ENCODE peak calls at places on chromosomes 6 and 20, in eight cellular contexts. T is CD4-positive, alpha-beta T cell; D is adrenal gland; V is psoas muscle; X is ovary; J is CD8-positive, alpha-beta T cell; K is CD8-positive, alpha-beta memory T cell; O is uterus. N is an unnamed sample.

GRCh38 chr20:4898282-4898681 is 103.0 kb downstream of the SLC23A2 start:
- DNase-seq in T (no peak), O (no peak), K (no peak), X (no peak), J (no peak), D (peak; percentile 95), V (peak; percentile 68), N (no peak)

GRCh38 chr20:15818651-15819071 is 754.6 kb downstream of the KIF16B start:
- DNase-seq in K (no peak), O (no peak), V (no peak), D (no peak), T (no peak), J (no peak), X (no peak), N (no peak)

GRCh38 chr6:2764610-2765165 is 505 bp upstream of the WRNIP1 start:
- DNase-seq in K (peak; percentile 74), D (peak; percentile 86), V (peak; percentile 61), O (peak; percentile 52), T (peak; percentile 57), X (no peak), J (peak; percentile 42), N (peak; percentile 81)

GRCh38 chr20:41148956-41149355 is 11.6 kb downstream of the PLCG1 start:
- DNase-seq in O (no peak), X (no peak), V (no peak), K (no peak), T (no peak), D (no peak), J (no peak), N (no peak)

GRCh38 chr20:9220874-9221547 is 152.1 kb downstream of the PLCB4 start:
- DNase-seq in V (no peak), D (no peak), X (no peak), T (no peak), O (no peak), J (no peak), K (no peak), N (no peak)

GRCh38 chr20:63626424-63627128 is at the start of gene GMEB2:
- DNase-seq in K (peak; percentile 65), T (peak; percentile 78), D (peak; percentile 82), V (peak; percentile 89), X (peak; percentile 84), O (peak; percentile 72), J (no peak), N (peak; percentile 89)

GRCh38 chr6:61809004-61809595 is 476.9 kb downstream of the KHDRBS2 start:
- DNase-seq in X (no peak), D (no peak), K (no peak), T (no peak), V (no peak), J (no peak), O (no peak), N (no peak)

GRCh38 chr20:42530855-42531674 is 658.6 kb downstream of the PTPRT start:
- DNase-seq in D (peak; percentile 56), T (no peak), J (no peak), V (no peak), K (no peak), O (no peak), X (no peak), N (no peak)

GRCh38 chr6:137738197-137738596 is 128.9 kb upstream of the TNFAIP3 start:
- DNase-seq in V (no peak), K (no peak), O (no peak), J (no peak), X (no peak), D (no peak), T (no peak), N (no peak)

GRCh38 chr6:166989427-166990034 is 9.7 kb upstream of the CEP43 start:
- DNase-seq in T (peak; percentile 50), J (no peak), O (no peak), V (no peak), X (no peak), K (peak; percentile 54), D (no peak), N (peak; percentile 63)

GRCh38 chr6:1672379-1672778 is 62.7 kb downstream of the FOXC1 start:
- DNase-seq in D (no peak), J (no peak), K (no peak), V (no peak), O (no peak), T (no peak), X (no peak), N (no peak)

GRCh38 chr6:130975325-130975724 is 87.7 kb downstream of the EPB41L2 start:
- DNase-seq in D (no peak), V (no peak), O (no peak), J (no peak), X (no peak), K (no peak), T (no peak), N (no peak)

GRCh38 chr6:116410945-116411623 is 40.3 kb downstream of the DSE start:
- DNase-seq in J (no peak), K (no peak), X (no peak), T (no peak), D (peak; percentile 80), V (peak; percentile 68), O (no peak), N (no peak)

DNA sequence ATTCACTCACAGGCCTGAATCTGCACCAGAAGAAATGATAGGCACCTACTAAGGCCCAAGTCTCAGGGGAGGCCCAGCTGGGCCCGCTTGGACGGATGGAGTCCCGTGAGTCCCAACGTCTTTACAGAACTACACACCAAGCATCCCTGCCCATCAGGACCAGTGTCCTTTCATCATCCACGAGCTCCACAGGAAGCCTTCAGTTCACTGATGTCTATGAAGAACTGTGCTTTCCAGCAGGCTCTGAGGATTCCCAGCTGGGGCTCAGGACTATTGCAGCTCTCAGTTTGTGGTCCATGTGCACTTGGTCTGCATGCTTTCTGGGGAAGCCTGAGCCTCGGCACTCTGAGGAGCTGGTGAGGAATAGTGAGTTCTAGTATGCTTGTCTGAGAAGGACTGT is 177.4 kb downstream of the THBS2 start:
- DNase-seq in K (no peak), J (no peak), X (no peak), O (no peak), T (no peak), V (no peak), D (no peak), N (no peak)
- H3K27ac ChIP-seq in K (no peak overlapping the region), J (no peak overlapping the region), X (no peak overlapping the region), O (peak overlapping the region; percentile 90), T (no peak overlapping the region), V (no peak overlapping the region), D (peak overlapping the region; percentile 67), N (no peak overlapping the region)

GRCh38 chr6:52310932-52311331 is 26.4 kb upstream of the MCM3 start:
- DNase-seq in V (no peak), X (no peak), J (no peak), T (no peak), D (no peak), K (no peak), O (no peak), N (no peak)
- H3K27ac ChIP-seq in V (no peak overlapping the region), X (no peak overlapping the region), J (no peak overlapping the region), T (no peak overlapping the region), D (no peak overlapping the region), K (no peak overlapping the region), O (no peak overlapping the region), N (no peak overlapping the region)

DNA sequence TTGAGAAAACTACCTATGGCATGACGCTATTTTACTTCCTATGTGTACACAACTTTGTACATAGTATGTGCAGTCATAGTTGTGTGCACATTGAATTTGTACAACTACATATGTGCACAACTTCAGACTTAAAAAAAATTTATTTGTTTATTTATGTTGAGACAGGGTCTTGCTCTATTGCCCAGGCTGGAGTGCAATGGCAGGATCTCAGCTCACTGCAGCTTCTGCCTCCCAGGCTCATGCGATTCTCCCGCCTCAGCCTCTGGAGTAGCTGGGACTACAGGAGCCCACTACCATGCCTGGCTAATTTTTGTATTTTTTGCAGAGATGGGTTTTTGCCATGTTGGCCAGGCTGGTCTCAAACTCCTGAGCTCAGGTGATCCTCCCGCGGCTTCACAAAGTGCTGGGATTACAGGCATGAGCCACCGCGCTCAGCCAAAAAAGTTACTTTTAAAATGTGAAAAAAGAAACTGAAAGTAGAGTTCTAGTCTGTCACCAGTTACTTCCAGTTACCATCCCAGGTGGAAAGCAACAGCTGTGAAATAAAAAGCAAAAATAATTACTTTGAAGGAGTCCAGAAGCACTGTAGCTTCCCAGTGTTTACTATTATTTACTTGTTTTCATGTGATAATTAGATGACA is 1.7 kb upstream of the ZKSCAN8 start:
- DNase-seq in K (no peak), X (no peak), V (no peak), T (no peak), O (no peak), J (no peak), D (no peak), N (no peak)
- H3K27ac ChIP-seq in K (no peak overlapping the region), X (no peak overlapping the region), V (no peak overlapping the region), T (no peak overlapping the region), O (no peak overlapping the region), J (peak overlapping the region; percentile 10), D (no peak overlapping the region), N (no peak overlapping the region)

GRCh38 chr6:73969982-73970960 is 274.3 kb downstream of the CD109 start:
- DNase-seq in K (no peak), J (no peak), X (no peak), O (peak; percentile 21), D (no peak), T (no peak), V (no peak), N (no peak)
- H3K27ac ChIP-seq in K (no peak overlapping the region), J (no peak overlapping the region), X (no peak overlapping the region), O (peak overlapping the region; percentile 46), D (no peak overlapping the region), T (no peak overlapping the region), V (no peak overlapping the region), N (no peak overlapping the region)

DNA sequence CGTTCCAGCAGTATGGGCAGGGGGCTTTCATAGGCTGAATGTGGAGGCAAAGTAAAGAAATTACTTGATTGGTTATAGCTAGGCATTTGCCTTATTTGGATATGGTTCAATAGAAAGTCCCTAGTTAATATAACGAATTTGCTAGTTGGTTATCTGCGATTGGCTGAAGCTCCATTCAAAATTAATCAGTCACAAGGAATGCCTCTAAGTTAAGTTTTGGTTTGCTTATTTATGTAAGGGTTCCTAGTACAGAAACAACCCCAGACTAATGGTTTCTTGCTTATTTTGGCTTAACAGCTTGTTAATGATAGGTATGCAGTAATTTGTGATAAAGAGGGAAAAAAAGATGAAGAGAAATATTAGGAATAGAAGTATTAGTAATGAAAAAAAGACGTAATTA is 87.5 kb downstream of the JAG1 start:
- DNase-seq in D (no peak), O (no peak), V (no peak), X (no peak), T (no peak), J (no peak), K (no peak), N (no peak)
- H3K27ac ChIP-seq in D (no peak overlapping the region), O (no peak overlapping the region), V (no peak overlapping the region), X (no peak overlapping the region), T (no peak overlapping the region), J (no peak overlapping the region), K (no peak overlapping the region), N (no peak overlapping the region)

GRCh38 chr6:134689177-134689576 is 260.7 kb downstream of the ALDH8A1 start:
- DNase-seq in O (no peak), K (no peak), X (no peak), T (no peak), J (no peak), D (no peak), V (no peak), N (no peak)
- H3K27ac ChIP-seq in O (no peak overlapping the region), K (no peak overlapping the region), X (no peak overlapping the region), T (no peak overlapping the region), J (no peak overlapping the region), D (no peak overlapping the region), V (peak overlapping the region; percentile 58), N (no peak overlapping the region)

GRCh38 chr6:21748343-21749063 is 155.0 kb downstream of the SOX4 start:
- DNase-seq in X (no peak), J (no peak), K (no peak), V (no peak), T (no peak), D (no peak), O (no peak), N (no peak)
- H3K27ac ChIP-seq in X (no peak overlapping the region), J (no peak overlapping the region), K (no peak overlapping the region), V (no peak overlapping the region), T (no peak overlapping the region), D (no peak overlapping the region), O (no peak overlapping the region), N (no peak overlapping the region)